ENCODE peak calls at places on chromosome 1, in four cellular contexts. F is SK-N-SH; R is C1 segment of cervical spinal cord; B is stimulated activated CD4-positive, alpha-beta T cell treated with anti-CD3 and anti-CD28 coated beads, Interleukin-4, amount 100 ng/mL, for 4 hours. G is an unnamed sample.

GRCh38 chr1:117930173-117930447 is 571 bp downstream of the WDR3 start:
- DNase-seq in F (no peak), B (no peak), R (no peak), G (no peak)

GRCh38 chr1:88736633-88737248 is 52.7 kb downstream of the PKN2 start:
- DNase-seq in R (no peak), F (no peak), B (no peak), G (peak)

GRCh38 chr1:33336580-33336979 is 15.7 kb upstream of the A3GALT2 start:
- DNase-seq in B (no peak), R (no peak), F (no peak), G (no peak)

GRCh38 chr1:230825061-230825803 is 43.1 kb downstream of the C1orf198 start:
- DNase-seq in R (no peak), F (peak), B (no peak), G (peak)

GRCh38 chr1:172466795-172467407 is 23.0 kb upstream of the PIGC start:
- DNase-seq in F (no peak), R (no peak), B (no peak), G (no peak)

GRCh38 chr1:166086113-166086908 is 80.5 kb downstream of the FAM78B start:
- DNase-seq in R (no peak), B (no peak), F (no peak), G (no peak)

GRCh38 chr1:214727274-214727673 is 124.3 kb downstream of the CENPF start:
- DNase-seq in B (no peak), F (no peak), R (no peak), G (no peak)

GRCh38 chr1:155507960-155508359 is 54.6 kb downstream of the ASH1L start:
- DNase-seq in R (no peak), F (no peak), B (no peak), G (no peak)

GRCh38 chr1:27572019-27572678 is 31.8 kb downstream of the AHDC1 start:
- DNase-seq in R (no peak), B (no peak), F (no peak), G (no peak)

GRCh38 chr1:154751690-154752089 is 118.4 kb downstream of the KCNN3 start:
- DNase-seq in R (peak), F (no peak), B (no peak), G (no peak)

GRCh38 chr1:160776178-160776577 is 19.8 kb upstream of the LY9 start:
- DNase-seq in B (no peak), F (no peak), R (no peak), G (no peak)